ENCODE peak calls at places on chromosomes 1 and 21, in five cellular contexts. One of them, this sample, is unnamed.
A peak's percentile ranks its signal among the peaks of the same experiment; 100 is the strongest.

GRCh38 chr1:207414606-207415108 is 39.5 kb upstream of the CR2 start:
- DNase-seq in AG10803: no peak
- DNase-seq in transverse colon: no peak
- DNase-seq in AG04449: no peak
- DNase-seq in fibroblast of the aortic adventitia: no peak
- DNase-seq in this sample: no peak

GRCh38 chr21:34333150-34333739 is 30.6 kb upstream of the KCNE2 start:
- DNase-seq in AG10803: peak; percentile 70
- DNase-seq in transverse colon: no peak
- DNase-seq in AG04449: peak; percentile 59
- DNase-seq in fibroblast of the aortic adventitia: peak; percentile 4
- DNase-seq in this sample: peak; percentile 87

GRCh38 chr21:18049461-18049860 is 195.2 kb upstream of the CHODL start:
- DNase-seq in AG10803: no peak
- DNase-seq in transverse colon: no peak
- DNase-seq in AG04449: no peak
- DNase-seq in fibroblast of the aortic adventitia: no peak
- DNase-seq in this sample: no peak

GRCh38 chr1:48794815-48795214 is 18.1 kb upstream of the BEND5 start:
- DNase-seq in AG10803: no peak
- DNase-seq in transverse colon: no peak
- DNase-seq in AG04449: no peak
- DNase-seq in fibroblast of the aortic adventitia: no peak
- DNase-seq in this sample: no peak

GRCh38 chr1:208242829-208243521 is 1.2 kb downstream of the PLXNA2 start:
- DNase-seq in AG10803: no peak
- DNase-seq in transverse colon: peak; percentile 45
- DNase-seq in AG04449: no peak
- DNase-seq in fibroblast of the aortic adventitia: no peak
- DNase-seq in this sample: peak; percentile 21

GRCh38 chr1:18937539-18937938 is 18.9 kb downstream of the IFFO2 start:
- DNase-seq in AG10803: no peak
- DNase-seq in transverse colon: no peak
- DNase-seq in AG04449: no peak
- DNase-seq in fibroblast of the aortic adventitia: no peak
- DNase-seq in this sample: no peak

GRCh38 chr1:96598416-96599168 is 123.0 kb upstream of the PTBP2 start:
- DNase-seq in AG10803: peak; percentile 15
- DNase-seq in transverse colon: no peak
- DNase-seq in AG04449: no peak
- DNase-seq in fibroblast of the aortic adventitia: peak; percentile 29
- DNase-seq in this sample: peak; percentile 84

GRCh38 chr21:37226356-37226920 is 40.7 kb downstream of the VPS26C start:
- DNase-seq in AG10803: no peak
- DNase-seq in transverse colon: no peak
- DNase-seq in AG04449: no peak
- DNase-seq in fibroblast of the aortic adventitia: no peak
- DNase-seq in this sample: no peak

GRCh38 chr1:178962853-178963810 is 62.6 kb upstream of the FAM20B start:
- DNase-seq in AG10803: no peak
- DNase-seq in transverse colon: no peak
- DNase-seq in AG04449: no peak
- DNase-seq in fibroblast of the aortic adventitia: no peak
- DNase-seq in this sample: no peak

GRCh38 chr1:160862151-160863061 is at the start of gene CD244:
- DNase-seq in AG10803: no peak
- DNase-seq in transverse colon: peak; percentile 46
- DNase-seq in AG04449: no peak
- DNase-seq in fibroblast of the aortic adventitia: no peak
- DNase-seq in this sample: no peak

GRCh38 chr1:181674617-181675016 is 191.3 kb downstream of the CACNA1E start:
- DNase-seq in AG10803: no peak
- DNase-seq in transverse colon: no peak
- DNase-seq in AG04449: no peak
- DNase-seq in fibroblast of the aortic adventitia: no peak
- DNase-seq in this sample: no peak

GRCh38 chr1:207798847-207799246 is 47.0 kb downstream of the CD46 start:
- DNase-seq in AG10803: no peak
- DNase-seq in transverse colon: no peak
- DNase-seq in AG04449: no peak
- DNase-seq in fibroblast of the aortic adventitia: no peak
- DNase-seq in this sample: peak; percentile 30

GRCh38 chr1:169698976-169699375 is 12.4 kb downstream of the SELL start:
- DNase-seq in AG10803: no peak
- DNase-seq in transverse colon: no peak
- DNase-seq in AG04449: no peak
- DNase-seq in fibroblast of the aortic adventitia: no peak
- DNase-seq in this sample: no peak

GRCh38 chr1:57222801-57223200 is 201.1 kb downstream of the DAB1 start:
- DNase-seq in AG10803: no peak
- DNase-seq in transverse colon: no peak
- DNase-seq in AG04449: no peak
- DNase-seq in fibroblast of the aortic adventitia: no peak
- DNase-seq in this sample: no peak

GRCh38 chr1:109398343-109399225 is 866 bp upstream of the SORT1 start:
- DNase-seq in AG10803: no peak
- DNase-seq in transverse colon: no peak
- DNase-seq in AG04449: no peak
- DNase-seq in fibroblast of the aortic adventitia: no peak
- DNase-seq in this sample: no peak

GRCh38 chr1:113976609-113977278 is 2.5 kb upstream of the OLFML3 start:
- DNase-seq in AG10803: peak; percentile 66
- DNase-seq in transverse colon: no peak
- DNase-seq in AG04449: no peak
- DNase-seq in fibroblast of the aortic adventitia: peak; percentile 75
- DNase-seq in this sample: peak; percentile 51

GRCh38 chr1:81030441-81030840 is 770.3 kb upstream of the ADGRL2 start:
- DNase-seq in AG10803: no peak
- DNase-seq in transverse colon: no peak
- DNase-seq in AG04449: no peak
- DNase-seq in fibroblast of the aortic adventitia: no peak
- DNase-seq in this sample: no peak

GRCh38 chr1:36089393-36090121 is 865 bp downstream of the ADPRS start:
- DNase-seq in AG10803: peak; percentile 58
- DNase-seq in transverse colon: peak; percentile 27
- DNase-seq in AG04449: no peak
- DNase-seq in fibroblast of the aortic adventitia: peak; percentile 55
- DNase-seq in this sample: peak; percentile 57

GRCh38 chr1:198667186-198667585 is 28.3 kb downstream of the PTPRC start:
- DNase-seq in AG10803: peak; percentile 76
- DNase-seq in transverse colon: no peak
- DNase-seq in AG04449: no peak
- DNase-seq in fibroblast of the aortic adventitia: peak; percentile 52
- DNase-seq in this sample: peak; percentile 67

GRCh38 chr21:42036313-42036712 is 26.2 kb upstream of the ZBTB21 start:
- DNase-seq in AG10803: no peak
- DNase-seq in transverse colon: no peak
- DNase-seq in AG04449: no peak
- DNase-seq in fibroblast of the aortic adventitia: no peak
- DNase-seq in this sample: no peak

GRCh38 chr1:188668083-188668482 is 1809.6 kb downstream of the BRINP3 start:
- DNase-seq in AG10803: no peak
- DNase-seq in transverse colon: no peak
- DNase-seq in AG04449: no peak
- DNase-seq in fibroblast of the aortic adventitia: no peak
- DNase-seq in this sample: no peak

GRCh38 chr1:207581496-207582168 is 63.3 kb upstream of the CR1L start:
- DNase-seq in AG10803: no peak
- DNase-seq in transverse colon: no peak
- DNase-seq in AG04449: no peak
- DNase-seq in fibroblast of the aortic adventitia: no peak
- DNase-seq in this sample: no peak

GRCh38 chr21:33198346-33199135 is 31.2 kb upstream of the IFNAR2 start:
- DNase-seq in AG10803: peak; percentile 69
- DNase-seq in transverse colon: peak; percentile 35
- DNase-seq in AG04449: no peak
- DNase-seq in fibroblast of the aortic adventitia: peak; percentile 26
- DNase-seq in this sample: peak; percentile 56

GRCh38 chr1:201268604-201269151 is 14.6 kb upstream of the PKP1 start:
- DNase-seq in AG10803: peak; percentile 82
- DNase-seq in transverse colon: no peak
- DNase-seq in AG04449: peak; percentile 38
- DNase-seq in fibroblast of the aortic adventitia: peak; percentile 86
- DNase-seq in this sample: peak; percentile 71

GRCh38 chr1:105914403-105914802 is 1142.1 kb upstream of the PRMT6 start:
- DNase-seq in AG10803: no peak
- DNase-seq in transverse colon: no peak
- DNase-seq in AG04449: no peak
- DNase-seq in fibroblast of the aortic adventitia: no peak
- DNase-seq in this sample: no peak

GRCh38 chr1:241603626-241604337 is 36.4 kb downstream of the CHML start:
- DNase-seq in AG10803: peak; percentile 56
- DNase-seq in transverse colon: no peak
- DNase-seq in AG04449: no peak
- DNase-seq in fibroblast of the aortic adventitia: peak; percentile 67
- DNase-seq in this sample: peak; percentile 79

GRCh38 chr1:94542088-94542671 is 621 bp upstream of the F3 start:
- DNase-seq in AG10803: peak; percentile 94
- DNase-seq in transverse colon: peak; percentile 55
- DNase-seq in AG04449: no peak
- DNase-seq in fibroblast of the aortic adventitia: no peak
- DNase-seq in this sample: peak; percentile 58
- TF ChIP-seq CTCF in AG10803: no peak
- TF ChIP-seq CTCF in transverse colon: no peak
- TF ChIP-seq CTCF in AG04449: no peak
- TF ChIP-seq CTCF in fibroblast of the aortic adventitia: no peak
- TF ChIP-seq CTCF in this sample: no peak

GRCh38 chr1:1060281-1061000 is 13.7 kb downstream of the RNF223 start:
- DNase-seq in AG10803: no peak
- DNase-seq in transverse colon: no peak
- DNase-seq in AG04449: no peak
- DNase-seq in fibroblast of the aortic adventitia: no peak
- DNase-seq in this sample: no peak

GRCh38 chr1:1058921-1059493 is 15.1 kb downstream of the RNF223 start:
- DNase-seq in AG10803: no peak
- DNase-seq in transverse colon: no peak
- DNase-seq in AG04449: no peak
- DNase-seq in fibroblast of the aortic adventitia: no peak
- DNase-seq in this sample: no peak

GRCh38 chr1:1061682-1062363 is 12.3 kb downstream of the RNF223 start:
- DNase-seq in AG10803: no peak
- DNase-seq in transverse colon: no peak
- DNase-seq in AG04449: no peak
- DNase-seq in fibroblast of the aortic adventitia: no peak
- DNase-seq in this sample: no peak

GRCh38 chr1:1058088-1058905 is 15.8 kb downstream of the RNF223 start:
- DNase-seq in AG10803: no peak
- DNase-seq in transverse colon: no peak
- DNase-seq in AG04449: no peak
- DNase-seq in fibroblast of the aortic adventitia: no peak
- DNase-seq in this sample: no peak

GRCh38 chr1:1059494-1060280 is 14.4 kb downstream of the RNF223 start:
- DNase-seq in AG10803: peak; percentile 66
- DNase-seq in transverse colon: peak; percentile 95
- DNase-seq in AG04449: no peak
- DNase-seq in fibroblast of the aortic adventitia: peak; percentile 43
- DNase-seq in this sample: peak; percentile 31
- H3K4me3 ChIP-seq in AG10803: peak overlapping the region; percentile 50
- H3K4me3 ChIP-seq in transverse colon: peak overlapping the region; percentile 38
- H3K4me3 ChIP-seq in AG04449: peak overlapping the region; percentile 56
- H3K4me3 ChIP-seq in fibroblast of the aortic adventitia: peak overlapping the region; percentile 62
- H3K4me3 ChIP-seq in this sample: peak overlapping the region; percentile 61

DNA sequence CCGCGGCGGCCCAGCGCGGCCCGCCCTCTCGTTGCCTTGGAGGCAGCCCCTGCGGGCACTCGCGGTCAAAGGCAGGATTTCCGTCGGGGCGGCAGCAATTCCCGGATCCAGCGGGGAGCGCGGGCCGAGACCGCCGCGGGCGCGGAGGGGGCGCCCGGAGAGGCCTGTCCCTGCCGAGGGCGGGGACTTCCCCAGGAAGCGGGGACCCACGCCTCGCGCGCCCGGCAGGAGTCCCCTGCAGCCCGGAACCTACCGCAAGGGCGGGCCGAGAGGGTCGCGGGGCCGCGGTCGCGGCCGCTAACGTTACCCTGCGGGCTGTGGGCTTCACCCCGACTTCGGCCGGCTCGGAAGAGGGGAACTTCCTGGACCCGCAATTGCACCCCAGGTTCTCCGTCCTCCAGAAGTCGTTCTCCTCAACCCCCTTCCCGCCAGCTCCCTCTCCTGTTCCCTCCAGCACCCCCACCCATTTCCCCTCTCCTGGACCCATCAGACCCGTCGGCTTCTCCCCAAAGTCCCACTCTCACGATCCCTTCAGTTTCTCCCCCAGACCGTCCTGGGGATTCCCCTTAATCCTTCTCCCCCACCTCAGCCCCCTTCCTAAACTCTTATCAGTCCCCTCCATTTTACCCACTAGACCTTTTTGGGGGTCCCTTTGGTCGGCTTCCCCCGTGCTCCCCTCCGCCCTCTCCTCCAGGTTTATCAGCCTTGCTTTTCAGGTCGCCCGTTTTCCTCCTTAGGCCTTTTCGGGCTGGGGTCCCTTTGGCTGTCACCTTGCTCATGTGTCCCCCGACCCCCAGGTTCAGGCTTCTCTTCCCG is 611 bp downstream of the FGR start:
- DNase-seq in AG10803: no peak
- DNase-seq in transverse colon: peak; percentile 33
- DNase-seq in AG04449: no peak
- DNase-seq in fibroblast of the aortic adventitia: no peak
- DNase-seq in this sample: no peak
- TF ChIP-seq CTCF in AG10803: no peak
- TF ChIP-seq CTCF in transverse colon: no peak
- TF ChIP-seq CTCF in AG04449: no peak
- TF ChIP-seq CTCF in fibroblast of the aortic adventitia: no peak
- TF ChIP-seq CTCF in this sample: no peak

DNA sequence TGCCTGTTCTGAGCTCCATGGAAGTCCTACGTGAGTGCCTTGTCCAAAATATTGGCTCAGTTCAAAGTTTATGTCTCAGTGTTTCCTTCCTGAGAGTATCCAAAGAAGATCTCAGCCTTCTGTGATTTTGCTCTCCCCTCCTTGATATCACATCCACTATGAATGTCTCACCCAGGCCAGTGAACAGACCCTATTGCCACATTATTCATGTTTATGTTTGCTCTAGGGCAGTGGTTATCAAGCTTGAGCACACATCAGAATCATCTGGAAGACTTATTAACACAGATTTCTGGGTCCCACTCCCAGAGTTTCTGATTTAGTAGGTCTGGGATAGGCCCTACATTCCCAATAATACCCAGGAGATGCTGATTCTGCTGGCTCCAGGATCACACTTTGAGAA is 145.0 kb upstream of the FGGY start:
- DNase-seq in AG10803: peak; percentile 30
- DNase-seq in transverse colon: no peak
- DNase-seq in AG04449: no peak
- DNase-seq in fibroblast of the aortic adventitia: no peak
- DNase-seq in this sample: no peak
- H3K4me3 ChIP-seq in AG10803: no peak overlapping the region
- H3K4me3 ChIP-seq in transverse colon: no peak overlapping the region
- H3K4me3 ChIP-seq in AG04449: no peak overlapping the region
- H3K4me3 ChIP-seq in fibroblast of the aortic adventitia: no peak overlapping the region
- H3K4me3 ChIP-seq in this sample: no peak overlapping the region

This sample was measured in astrocyte.